ENCODE peak calls at places on chromosomes 1 and 21, in six cellular contexts. G is left ventricle myocardium inferior, X is pancreas, J is NT2/D1, A is upper lobe of right lung, T is A549. V is an unnamed sample.

GRCh38 chr1:48033495-48034050 is 36.4 kb upstream of the TRABD2B start:
- DNase-seq in G (no peak), X (no peak), J (no peak), A (no peak), T (no peak), V (no peak)

GRCh38 chr1:59125154-59125553 is 171.7 kb upstream of the FGGY start:
- DNase-seq in G (no peak), X (no peak), J (no peak), A (no peak), T (no peak), V (no peak)

GRCh38 chr1:51063121-51063520 is 38.9 kb upstream of the C1orf185 start:
- DNase-seq in G (no peak), X (no peak), J (no peak), A (no peak), T (peak; percentile 67), V (peak; percentile 44)

GRCh38 chr1:152869808-152870419 is 8.2 kb upstream of the SMCP start:
- DNase-seq in G (no peak), X (peak; percentile 66), J (peak; percentile 77), A (no peak), T (peak; percentile 71), V (peak; percentile 61)

GRCh38 chr1:8545078-8545477 is 227.2 kb downstream of the SLC45A1 start:
- DNase-seq in G (no peak), X (no peak), J (no peak), A (no peak), T (no peak), V (no peak)

GRCh38 chr1:160018900-160019299 is 12.9 kb downstream of the PIGM start:
- DNase-seq in G (no peak), X (no peak), J (no peak), A (no peak), T (no peak), V (no peak)

GRCh38 chr1:3495776-3496745 is 41.6 kb downstream of the ARHGEF16 start:
- DNase-seq in G (no peak), X (no peak), J (no peak), A (no peak), T (no peak), V (no peak)

GRCh38 chr1:95312181-95312580 is 78.2 kb downstream of the RWDD3 start:
- DNase-seq in G (no peak), X (no peak), J (no peak), A (no peak), T (no peak), V (no peak)

GRCh38 chr1:89451011-89451410 is 73.6 kb upstream of the LRRC8B start:
- DNase-seq in G (no peak), X (no peak), J (no peak), A (no peak), T (no peak), V (no peak)

GRCh38 chr1:116806245-116806644 is 52.0 kb downstream of the CD2 start:
- DNase-seq in G (no peak), X (no peak), J (no peak), A (no peak), T (no peak), V (no peak)

GRCh38 chr1:116411784-116412479 is 38.9 kb downstream of the ATP1A1 start:
- DNase-seq in G (no peak), X (no peak), J (no peak), A (no peak), T (no peak), V (no peak)

GRCh38 chr1:2429780-2430591 is 17.6 kb upstream of the PEX10 start:
- DNase-seq in G (no peak), X (no peak), J (no peak), A (no peak), T (no peak), V (no peak)

GRCh38 chr1:53410100-53410541 is 49.1 kb upstream of the DMRTB1 start:
- DNase-seq in G (no peak), X (no peak), J (no peak), A (no peak), T (no peak), V (no peak)

GRCh38 chr21:24336491-24336890 is 1270.8 kb downstream of the MRPL39 start:
- DNase-seq in G (no peak), X (no peak), J (no peak), A (no peak), T (no peak), V (no peak)

DNA sequence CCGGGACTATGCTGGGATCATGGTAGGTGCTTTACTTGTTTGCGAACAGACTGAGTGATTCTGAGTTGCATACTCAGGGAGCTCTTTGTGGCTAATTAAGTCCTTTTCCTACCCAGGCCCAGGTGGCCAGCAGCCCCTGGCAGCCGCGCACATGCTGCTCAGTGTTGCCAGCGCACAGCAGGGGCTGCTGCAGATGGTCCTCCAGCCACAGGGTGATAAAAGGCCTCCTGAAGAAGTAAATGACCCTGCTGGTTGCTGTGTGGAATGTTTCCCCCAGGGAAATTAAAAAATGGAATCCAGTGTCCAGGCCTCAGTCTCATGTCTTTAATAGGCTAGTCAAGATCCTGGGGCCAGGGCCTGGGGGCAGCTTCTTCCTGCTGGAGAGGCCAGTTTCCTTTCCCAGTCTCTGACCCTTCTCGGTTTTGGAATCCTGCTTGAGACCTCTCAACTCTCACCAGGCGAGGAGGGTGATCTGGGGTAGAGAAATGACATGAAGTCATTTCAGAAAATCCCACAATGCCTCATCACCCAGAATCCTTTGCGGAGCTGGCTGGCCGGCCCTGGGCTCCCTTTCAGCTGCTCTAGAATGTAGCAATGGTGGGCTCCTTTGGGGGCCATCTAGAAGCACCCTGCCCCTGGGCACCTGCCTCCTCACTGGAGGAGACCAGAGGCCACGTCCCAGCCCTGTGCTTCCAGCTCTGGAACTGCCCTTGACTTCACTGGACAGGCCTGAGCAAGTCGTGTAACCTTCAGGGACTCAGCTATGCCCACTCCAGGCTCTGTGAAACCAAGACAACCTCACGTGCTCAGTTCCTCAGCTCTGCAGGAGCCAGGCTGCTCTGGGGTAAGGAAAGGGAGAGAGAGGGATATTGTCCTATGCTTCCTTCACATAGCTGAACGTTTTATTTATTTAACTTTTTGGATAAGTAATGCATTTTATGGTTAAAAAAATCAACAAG is 131.4 kb downstream of the MRPS6 start:
- DNase-seq in G (no peak), X (no peak), J (no peak), A (no peak), T (no peak), V (no peak)
- H3K4me1 ChIP-seq in G (peaks cover 28% of the 10 kb centered on the region), X (no peaks in the 10 kb centered on the region), J (peaks cover 12% of the 10 kb centered on the region), A (peaks cover 14% of the 10 kb centered on the region), T (peaks cover 11% of the 10 kb centered on the region), V (peaks cover 8% of the 10 kb centered on the region)

GRCh38 chr1:935751-936231 is 12.1 kb downstream of the SAMD11 start:
- DNase-seq in G (no peak), X (peak; percentile 63), J (peak; percentile 47), A (no peak), T (no peak), V (no peak)
- H3K4me1 ChIP-seq in G (peaks cover 31% of the 10 kb centered on the region), X (peaks cover 4% of the 10 kb centered on the region), J (peaks cover 28% of the 10 kb centered on the region), A (peaks cover 5% of the 10 kb centered on the region), T (peaks cover 44% of the 10 kb centered on the region), V (peaks cover 39% of the 10 kb centered on the region)

GRCh38 chr21:31159808-31160207 is 121.5 kb upstream of the KRTAP19-8 start:
- DNase-seq in G (no peak), X (no peak), J (no peak), A (no peak), T (no peak), V (no peak)
- H3K4me1 ChIP-seq in G (peaks cover 4% of the 10 kb centered on the region), X (no peaks in the 10 kb centered on the region), J (peaks cover 10% of the 10 kb centered on the region), A (no peaks in the 10 kb centered on the region), T (no peaks in the 10 kb centered on the region), V (no peaks in the 10 kb centered on the region)

GRCh38 chr1:215052656-215053055 is 29.9 kb upstream of the KCNK2 start:
- DNase-seq in G (no peak), X (no peak), J (no peak), A (no peak), T (no peak), V (no peak)

GRCh38 chr1:215055281-215055935 is 27.1 kb upstream of the KCNK2 start:
- DNase-seq in G (no peak), X (no peak), J (no peak), A (no peak), T (no peak), V (no peak)

GRCh38 chr1:215054266-215054665 is 28.3 kb upstream of the KCNK2 start:
- DNase-seq in G (no peak), X (no peak), J (no peak), A (no peak), T (no peak), V (no peak)

GRCh38 chr1:215056584-215056983 is 26.0 kb upstream of the KCNK2 start:
- DNase-seq in G (no peak), X (no peak), J (no peak), A (no peak), T (no peak), V (no peak)

DNA sequence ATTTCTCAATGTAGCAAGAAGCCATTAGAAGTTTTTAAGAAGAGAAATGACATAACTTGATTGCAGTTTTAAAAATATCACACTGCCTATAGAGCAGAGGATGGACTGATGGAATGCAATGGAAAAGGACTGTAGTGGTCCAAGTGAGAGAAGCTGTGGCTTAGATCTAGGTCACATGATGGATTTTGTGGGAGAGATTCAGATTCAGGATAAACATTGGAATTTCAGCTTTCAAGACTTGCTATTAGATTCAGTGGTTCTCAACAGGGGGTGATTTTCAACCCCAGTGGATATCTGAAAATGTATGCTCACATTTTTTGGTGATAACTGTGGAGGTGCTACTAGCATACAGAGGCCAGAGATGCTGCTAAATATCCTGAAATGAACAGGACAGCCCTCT is 30.3 kb upstream of the KCNK2 start:
- DNase-seq in G (no peak), X (no peak), J (no peak), A (no peak), T (no peak), V (no peak)
- H3K4me1 ChIP-seq in G (no peaks in the 10 kb centered on the region), X (no peaks in the 10 kb centered on the region), J (no peaks in the 10 kb centered on the region), A (no peaks in the 10 kb centered on the region), T (no peaks in the 10 kb centered on the region), V (no peaks in the 10 kb centered on the region)

GRCh38 chr21:35016517-35017188 is 32.4 kb downstream of the RUNX1 start:
- DNase-seq in G (no peak), X (no peak), J (no peak), A (no peak), T (no peak), V (no peak)

GRCh38 chr21:35014302-35015044 is 34.6 kb downstream of the RUNX1 start:
- DNase-seq in G (no peak), X (no peak), J (no peak), A (no peak), T (no peak), V (no peak)

GRCh38 chr21:35016071-35016470 is 33.0 kb downstream of the RUNX1 start:
- DNase-seq in G (no peak), X (no peak), J (no peak), A (no peak), T (no peak), V (no peak)

GRCh38 chr21:35017256-35017655 is 31.8 kb downstream of the RUNX1 start:
- DNase-seq in G (no peak), X (no peak), J (no peak), A (no peak), T (no peak), V (no peak)

DNA sequence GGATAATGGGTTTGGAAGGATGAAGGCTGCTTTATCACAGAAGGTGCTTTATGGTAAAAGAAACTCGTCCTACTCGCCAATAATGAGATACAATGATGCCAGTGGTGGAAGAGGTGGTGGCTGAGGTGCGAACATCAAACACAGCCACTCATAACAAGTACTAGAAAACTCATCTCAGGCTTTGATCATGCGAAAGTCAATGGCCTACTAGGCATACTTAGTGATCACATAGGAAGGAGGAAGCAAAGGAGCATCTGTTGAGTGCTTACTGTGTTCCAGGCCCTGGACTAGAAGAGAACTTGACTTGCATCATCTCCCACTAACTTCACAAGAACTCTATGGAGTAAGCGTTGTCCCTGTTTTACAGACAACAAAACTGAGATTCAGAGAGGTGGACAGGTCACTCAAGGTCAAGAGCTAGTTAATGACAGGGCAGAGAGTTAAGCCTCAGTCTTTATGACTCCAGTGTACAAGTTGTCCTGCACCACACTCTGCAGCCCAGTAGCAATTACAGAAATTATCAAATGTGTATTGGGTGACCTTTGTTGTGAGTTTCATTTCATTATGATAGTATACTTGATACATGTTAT is 33.6 kb downstream of the RUNX1 start:
- DNase-seq in G (no peak), X (no peak), J (no peak), A (no peak), T (no peak), V (no peak)
- H3K4me1 ChIP-seq in G (no peaks in the 10 kb centered on the region), X (peaks cover 9% of the 10 kb centered on the region), J (no peaks in the 10 kb centered on the region), A (no peaks in the 10 kb centered on the region), T (peaks cover 17% of the 10 kb centered on the region), V (peaks cover 3% of the 10 kb centered on the region)

V was measured in HCT116.